ENCODE peak calls at places on chromosomes 16 and 17, in seven cellular contexts. C is A549, X is uterus, J is right lobe of liver, Y is esophagus squamous epithelium, F is ascending aorta, S is transverse colon. B is an unnamed sample.
A peak's percentile ranks its signal among the peaks of the same experiment; 100 is the strongest.

GRCh38 chr17:38660097-38661026 is 14.4 kb downstream of the EPOP start:
- DNase-seq in J (no peak), C (no peak), X (no peak), F (no peak), Y (no peak), S (no peak), B (peak; percentile 22)

GRCh38 chr16:23491490-23492391 is 18.6 kb downstream of the GGA2 start:
- DNase-seq in X (no peak), S (no peak), C (no peak), F (no peak), J (no peak), Y (no peak), B (no peak)

GRCh38 chr17:40671282-40671681 is 6.3 kb upstream of the KRT222 start:
- DNase-seq in Y (no peak), X (no peak), F (no peak), S (no peak), J (no peak), C (no peak), B (peak; percentile 12)

GRCh38 chr16:30628628-30629342 is 18.6 kb upstream of the ZNF689 start:
- DNase-seq in X (peak; percentile 83), J (peak; percentile 87), Y (no peak), C (peak; percentile 86), S (peak; percentile 93), F (no peak), B (peak; percentile 89)

GRCh38 chr17:19886116-19886515 is 18.4 kb upstream of the ULK2 start:
- DNase-seq in C (no peak), S (no peak), Y (no peak), F (no peak), J (no peak), X (no peak), B (no peak)

GRCh38 chr16:12186774-12187335 is 210.3 kb downstream of the SNX29 start:
- DNase-seq in S (no peak), F (no peak), X (no peak), Y (no peak), J (peak; percentile 71), C (peak; percentile 16), B (peak; percentile 67)

GRCh38 chr17:44105941-44106340 is 17.5 kb downstream of the HDAC5 start:
- DNase-seq in J (no peak), Y (no peak), S (no peak), X (no peak), F (no peak), C (no peak), B (no peak)

GRCh38 chr16:28938721-28939120 is 7.0 kb downstream of the CD19 start:
- DNase-seq in F (no peak), Y (no peak), X (no peak), J (no peak), C (no peak), S (no peak), B (no peak)

GRCh38 chr17:67040652-67041051 is 3.7 kb upstream of the CACNG1 start:
- DNase-seq in J (no peak), C (no peak), X (no peak), F (no peak), S (no peak), Y (no peak), B (no peak)

GRCh38 chr16:6131526-6132050 is 1034.0 kb upstream of the EEF2KMT start:
- DNase-seq in F (no peak), Y (no peak), C (no peak), J (no peak), X (no peak), S (no peak), B (no peak)

GRCh38 chr17:72514888-72515287 is 394.1 kb downstream of the SOX9 start:
- DNase-seq in C (no peak), J (no peak), F (no peak), X (peak; percentile 35), Y (no peak), S (no peak), B (no peak)

GRCh38 chr16:81889896-81890634 is 111.0 kb downstream of the PLCG2 start:
- DNase-seq in C (peak; percentile 71), X (peak; percentile 26), S (peak; percentile 54), Y (no peak), F (no peak), J (peak; percentile 71), B (peak; percentile 72)

GRCh38 chr17:9291912-9292562 is 270.7 kb downstream of the NTN1 start:
- DNase-seq in X (peak; percentile 69), F (no peak), J (no peak), S (peak; percentile 43), Y (no peak), C (peak; percentile 28), B (peak; percentile 51)

GRCh38 chr17:47212458-47212857 is 3.3 kb downstream of the MYL4 start:
- DNase-seq in Y (no peak), F (no peak), X (no peak), S (no peak), J (no peak), C (no peak), B (no peak)

GRCh38 chr17:36722121-36722902 is 120.9 kb downstream of the MRM1 start:
- DNase-seq in F (no peak), J (peak; percentile 70), S (peak; percentile 74), X (peak; percentile 73), Y (no peak), C (no peak), B (peak; percentile 39)

GRCh38 chr16:20520103-20520502 is 56.1 kb downstream of the ACSM2B start:
- DNase-seq in C (no peak), Y (no peak), J (no peak), S (no peak), X (no peak), F (no peak), B (no peak)

GRCh38 chr16:88784074-88784855 is 755 bp downstream of the PIEZO1 start:
- DNase-seq in Y (no peak), S (peak; percentile 74), X (peak; percentile 80), F (peak; percentile 48), C (peak; percentile 74), J (no peak), B (peak; percentile 55)

GRCh38 chr17:53088501-53088900 is 734.2 kb upstream of the KIF2B start:
- DNase-seq in X (no peak), F (no peak), Y (no peak), C (no peak), S (no peak), J (no peak), B (no peak)

GRCh38 chr16:807345-808251 is 7.1 kb upstream of the GNG13 start:
- DNase-seq in F (peak; percentile 75), X (peak; percentile 91), J (peak; percentile 95), S (peak; percentile 96), C (peak; percentile 93), Y (peak; percentile 35), B (peak; percentile 89)

GRCh38 chr17:3479988-3480387 is 4.2 kb downstream of the ASPA start:
- DNase-seq in C (no peak), F (no peak), S (no peak), J (no peak), Y (no peak), X (no peak), B (no peak)

GRCh38 chr17:3475155-3475808 is 515 bp upstream of the ASPA start:
- DNase-seq in S (no peak), C (no peak), X (no peak), Y (no peak), J (no peak), F (no peak), B (no peak)

GRCh38 chr17:3472137-3472536 is 518 bp upstream of the SPATA22 start:
- DNase-seq in F (no peak), X (no peak), J (peak; percentile 42), Y (no peak), S (no peak), C (no peak), B (no peak)

GRCh38 chr17:3474212-3474611 is 1.6 kb upstream of the ASPA start:
- DNase-seq in Y (no peak), C (peak; percentile 80), F (no peak), J (no peak), X (no peak), S (no peak), B (peak; percentile 87)

GRCh38 chr17:3475812-3476686 is at the start of gene ASPA:
- DNase-seq in S (no peak), J (no peak), Y (no peak), X (no peak), C (no peak), F (no peak), B (peak; percentile 65)
- H3K4me1 ChIP-seq in S (peaks cover 23% of the 10 kb centered on the region), J (no peaks in the 10 kb centered on the region), Y (peaks cover 32% of the 10 kb centered on the region), X (no peaks in the 10 kb centered on the region), C (peaks cover 25% of the 10 kb centered on the region), F (no peaks in the 10 kb centered on the region), B (no peaks in the 10 kb centered on the region)

GRCh38 chr17:82630212-82630611 is 18.0 kb downstream of the WDR45B start:
- DNase-seq in X (no peak), S (no peak), Y (no peak), F (no peak), J (no peak), C (no peak), B (no peak)
- H3K4me1 ChIP-seq in X (no peaks in the 10 kb centered on the region), S (no peaks in the 10 kb centered on the region), Y (peaks cover 23% of the 10 kb centered on the region), F (no peaks in the 10 kb centered on the region), J (no peaks in the 10 kb centered on the region), C (no peaks in the 10 kb centered on the region), B (no peaks in the 10 kb centered on the region)

GRCh38 chr17:17691468-17692263 is 10.4 kb downstream of the RAI1 start:
- DNase-seq in Y (no peak), S (no peak), J (no peak), F (no peak), X (no peak), C (no peak), B (no peak)

GRCh38 chr17:17694229-17695081 is 13.2 kb downstream of the RAI1 start:
- DNase-seq in F (peak; percentile 48), J (peak; percentile 78), S (peak; percentile 76), X (peak; percentile 82), Y (no peak), C (peak; percentile 81), B (peak; percentile 60)

GRCh38 chr17:17692353-17693252 is 11.3 kb downstream of the RAI1 start:
- DNase-seq in C (peak; percentile 73), Y (no peak), S (no peak), X (no peak), J (no peak), F (no peak), B (peak; percentile 38)

GRCh38 chr17:17693955-17694228 is 12.6 kb downstream of the RAI1 start:
- DNase-seq in X (no peak), Y (no peak), J (no peak), F (no peak), C (no peak), S (no peak), B (no peak)

GRCh38 chr17:17693253-17693954 is 12.1 kb downstream of the RAI1 start:
- DNase-seq in F (no peak), S (peak; percentile 31), C (peak; percentile 70), J (peak; percentile 70), X (peak; percentile 46), Y (no peak), B (peak; percentile 40)
- H3K4me1 ChIP-seq in F (peaks cover 6% of the 10 kb centered on the region), S (peaks cover 59% of the 10 kb centered on the region), C (peaks cover 90% of the 10 kb centered on the region), J (peaks cover 6% of the 10 kb centered on the region), X (peaks cover 37% of the 10 kb centered on the region), Y (peaks cover 97% of the 10 kb centered on the region), B (peaks cover 10% of the 10 kb centered on the region)

DNA sequence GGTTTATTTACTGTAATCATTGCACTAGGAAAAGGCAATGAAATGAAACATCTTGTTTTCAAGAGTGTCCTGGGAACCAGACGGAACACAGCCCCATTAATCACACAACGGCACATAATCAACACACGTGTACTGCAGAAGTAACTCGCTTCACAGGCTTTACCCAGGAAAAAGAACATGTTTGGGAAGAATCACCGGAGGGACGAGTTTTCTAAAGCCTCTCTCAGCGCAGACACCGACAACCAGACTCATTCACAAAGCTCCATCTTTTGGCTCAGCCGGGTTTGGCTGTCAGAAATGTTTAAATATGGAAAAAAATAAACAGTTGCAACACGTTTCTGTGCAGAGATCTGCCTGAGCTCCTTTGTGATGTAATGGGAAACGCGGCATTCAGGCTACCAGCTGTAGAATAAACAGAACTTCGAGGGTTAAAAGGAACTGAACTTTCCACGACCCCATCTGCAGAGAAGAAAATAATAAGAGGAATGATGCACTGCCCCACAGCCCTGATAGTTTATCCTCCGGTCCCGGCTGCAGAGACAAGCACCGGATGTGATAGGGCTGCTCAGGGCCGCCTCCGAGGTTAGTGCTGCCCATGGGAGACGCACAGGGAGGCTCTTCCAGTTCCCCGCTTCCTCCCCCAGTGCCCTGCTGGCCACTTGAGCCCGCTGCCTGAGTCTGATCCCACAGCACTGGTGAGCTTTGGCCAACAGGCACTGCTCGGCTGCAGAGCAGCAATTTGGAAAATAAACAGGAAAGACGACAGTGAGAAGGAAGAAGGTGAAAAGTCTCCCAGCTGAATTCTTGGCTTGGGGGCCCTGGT is 119.8 kb downstream of the HIC1 start:
- DNase-seq in C (peak; percentile 62), J (peak; percentile 82), S (peak; percentile 25), F (no peak), Y (no peak), X (peak; percentile 60), B (peak; percentile 7)
- H3K4me1 ChIP-seq in C (peaks cover 37% of the 10 kb centered on the region), J (peaks cover 13% of the 10 kb centered on the region), S (peaks cover 51% of the 10 kb centered on the region), F (peaks cover 32% of the 10 kb centered on the region), Y (peaks cover 82% of the 10 kb centered on the region), X (peaks cover 47% of the 10 kb centered on the region), B (no peaks in the 10 kb centered on the region)

B was measured in small intestine.